ENCODE peak calls at places on chromosomes 2 and 18, in four cellular contexts. E is left ventricle myocardium inferior, U is psoas muscle, G is astrocyte. M is an unnamed sample.

GRCh38 chr18:47100214-47100831 is 50.0 kb downstream of the HDHD2 start:
- DNase-seq in U (peak; percentile 24), G (peak; percentile 41), E (peak; percentile 16), M (no peak)

GRCh38 chr2:8677646-8678592 is 3.9 kb upstream of the ID2 start:
- DNase-seq in G (peak; percentile 82), E (peak; percentile 53), U (peak; percentile 41), M (peak; percentile 68)

GRCh38 chr2:234447963-234448362 is 48.9 kb downstream of the ARL4C start:
- DNase-seq in U (no peak), G (no peak), E (no peak), M (no peak)

GRCh38 chr2:172339431-172340010 is 87.9 kb upstream of the ITGA6 start:
- DNase-seq in E (no peak), G (no peak), U (no peak), M (no peak)

GRCh38 chr2:199814845-199815211 is 36.2 kb downstream of the FTCDNL1 start:
- DNase-seq in U (no peak), G (no peak), E (no peak), M (no peak)

GRCh38 chr18:37482433-37482832 is 83.2 kb downstream of the CELF4 start:
- DNase-seq in G (no peak), E (no peak), U (no peak), M (no peak)

GRCh38 chr2:171579481-171579880 is 57.2 kb downstream of the CYBRD1 start:
- DNase-seq in U (no peak), E (no peak), G (no peak), M (no peak)

GRCh38 chr2:184611221-184612085 is 13.1 kb downstream of the ZNF804A start:
- DNase-seq in U (no peak), G (peak; percentile 4), E (no peak), M (no peak)

GRCh38 chr2:232689152-232689910 is 7.8 kb upstream of the GIGYF2 start:
- DNase-seq in U (peak; percentile 27), E (peak; percentile 65), G (peak; percentile 25), M (no peak)

GRCh38 chr18:72692086-72692485 is 147.9 kb upstream of the CBLN2 start:
- DNase-seq in G (no peak), U (no peak), E (no peak), M (no peak)

GRCh38 chr18:76391746-76392145 is 103.3 kb downstream of the ZNF516 start:
- DNase-seq in U (no peak), E (no peak), G (no peak), M (no peak)

GRCh38 chr18:30889582-30890301 is 152.8 kb downstream of the DSC3 start:
- DNase-seq in U (no peak), G (peak; percentile 4), E (no peak), M (no peak)

GRCh38 chr2:62266433-62267038 is 70.6 kb downstream of the B3GNT2 start:
- DNase-seq in G (peak; percentile 88), E (no peak), U (no peak), M (no peak)

GRCh38 chr2:43100883-43101662 is 125.3 kb downstream of the ZFP36L2 start:
- DNase-seq in U (peak; percentile 76), G (peak; percentile 64), E (peak; percentile 76), M (no peak)

GRCh38 chr2:31282634-31283033 is 48.7 kb downstream of the EHD3 start:
- DNase-seq in G (no peak), U (no peak), E (no peak), M (no peak)

GRCh38 chr2:192307530-192307929 is 112.8 kb upstream of the TMEFF2 start:
- DNase-seq in U (no peak), E (no peak), G (peak; percentile 18), M (no peak)

GRCh38 chr2:169005080-169005598 is 26.0 kb downstream of the ABCB11 start:
- DNase-seq in U (no peak), E (no peak), G (no peak), M (no peak)

GRCh38 chr2:88038263-88039105 is 17.1 kb downstream of the KRCC1 start:
- DNase-seq in E (no peak), G (peak; percentile 93), U (no peak), M (no peak)

GRCh38 chr2:226660524-226660923 is 139.1 kb downstream of the IRS1 start:
- DNase-seq in U (peak; percentile 47), G (peak; percentile 81), E (peak; percentile 24), M (no peak)

GRCh38 chr18:21361297-21361880 is 119.4 kb downstream of the GREB1L start:
- DNase-seq in U (no peak), G (no peak), E (no peak), M (no peak)

GRCh38 chr2:27705851-27706622 is 42.3 kb downstream of the SLC4A1AP start:
- DNase-seq in E (peak; percentile 55), U (peak; percentile 64), G (peak; percentile 100), M (peak; percentile 65)
- H3K4me3 ChIP-seq in E (no peak overlapping the region), U (no peak overlapping the region), G (no peak overlapping the region), M (no peak overlapping the region)

DNA sequence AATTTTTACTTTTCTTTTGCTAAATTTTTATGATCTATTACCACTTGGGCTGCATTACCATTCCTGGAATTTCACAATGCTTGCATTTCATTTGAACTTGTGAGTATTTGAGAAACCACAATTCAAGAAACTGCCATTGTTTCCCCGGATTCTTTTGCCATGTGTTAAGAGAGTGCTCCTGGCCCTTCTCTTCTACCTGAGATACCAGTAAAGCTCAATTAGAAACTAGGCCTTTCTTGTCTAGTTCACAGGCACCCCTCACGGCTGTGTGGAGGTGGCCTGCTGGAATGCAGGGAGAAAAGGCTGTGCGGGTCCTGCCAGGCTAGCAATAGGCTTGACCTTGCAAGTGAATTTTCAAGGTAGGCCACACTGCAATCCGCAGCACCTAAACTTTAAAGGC is 40.8 kb downstream of the ZEB2 start:
- DNase-seq in E (no peak), U (no peak), G (peak; percentile 88), M (no peak)
- H3K27ac ChIP-seq in E (peak overlapping the region; percentile 74), U (no peak overlapping the region), G (peak overlapping the region; percentile 41), M (no peak overlapping the region)

DNA sequence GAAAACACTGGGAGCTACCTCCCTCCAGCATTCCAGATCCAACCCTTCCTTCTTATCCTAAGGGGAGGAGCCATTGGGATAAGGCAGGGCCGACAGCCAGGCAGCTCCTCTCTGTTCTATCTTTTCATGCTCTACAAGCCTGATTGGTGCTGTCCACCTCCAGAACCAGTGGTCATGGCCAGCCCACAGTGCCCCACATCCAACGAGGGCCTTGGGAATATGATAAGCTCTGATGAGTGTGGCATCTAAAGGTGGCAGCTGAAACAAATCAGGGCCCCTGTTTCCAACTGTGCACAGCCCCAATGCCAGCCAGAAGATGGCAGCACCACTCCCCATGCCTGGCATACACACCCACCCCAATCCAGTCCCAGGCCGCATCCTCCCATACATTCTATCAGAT is 329.3 kb downstream of the C1D start:
- DNase-seq in G (no peak), E (no peak), U (no peak), M (peak; percentile 48)
- TF ChIP-seq CTCF in G (peak; percentile 26), E (peak; percentile 25), U (no peak), M (peak; percentile 52)

DNA sequence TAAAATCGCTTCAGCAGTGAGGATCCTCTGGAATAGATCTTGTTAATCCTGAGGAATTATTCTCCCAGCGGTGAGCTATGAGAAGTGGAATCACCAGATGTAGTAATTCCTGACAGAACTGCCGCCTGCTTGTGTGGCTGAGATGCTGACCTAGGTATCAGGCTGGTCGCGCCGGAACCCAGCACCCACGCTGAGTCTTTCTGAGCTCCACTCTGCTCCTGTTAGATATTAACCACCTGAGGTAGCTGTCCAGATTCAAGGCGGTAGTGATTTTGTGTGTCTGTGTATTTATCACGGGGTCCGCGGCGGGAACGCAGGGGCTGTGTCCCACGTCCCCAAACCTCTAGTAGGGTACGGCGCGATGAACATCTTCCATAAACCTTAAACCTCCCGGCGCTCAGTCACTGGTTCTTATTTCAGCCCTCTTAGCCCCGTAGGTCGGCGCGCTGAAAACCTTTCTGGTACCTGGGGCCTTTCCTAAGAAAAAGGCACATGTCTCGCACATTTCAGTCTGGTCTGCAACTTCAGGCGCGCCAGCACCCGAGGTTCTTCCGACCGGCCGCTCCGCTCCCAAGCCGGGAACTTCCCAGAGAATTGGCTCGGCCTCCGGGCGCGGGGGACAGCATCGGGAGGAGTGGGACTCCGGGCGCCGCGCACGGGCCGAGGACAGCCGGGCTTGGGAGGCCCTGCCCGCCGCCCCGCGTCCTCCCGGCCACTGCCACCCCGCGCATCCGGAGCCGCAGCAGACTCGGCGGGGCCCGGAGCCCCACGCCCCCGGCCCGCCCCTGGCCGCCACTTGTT is 542 bp upstream of the CNNM3 start:
- DNase-seq in G (peak; percentile 43), E (no peak), U (no peak), M (no peak)
- H3K4me3 ChIP-seq in G (peak overlapping the region; percentile 69), E (peak overlapping the region; percentile 90), U (peak overlapping the region; percentile 93), M (peak overlapping the region; percentile 84)

DNA sequence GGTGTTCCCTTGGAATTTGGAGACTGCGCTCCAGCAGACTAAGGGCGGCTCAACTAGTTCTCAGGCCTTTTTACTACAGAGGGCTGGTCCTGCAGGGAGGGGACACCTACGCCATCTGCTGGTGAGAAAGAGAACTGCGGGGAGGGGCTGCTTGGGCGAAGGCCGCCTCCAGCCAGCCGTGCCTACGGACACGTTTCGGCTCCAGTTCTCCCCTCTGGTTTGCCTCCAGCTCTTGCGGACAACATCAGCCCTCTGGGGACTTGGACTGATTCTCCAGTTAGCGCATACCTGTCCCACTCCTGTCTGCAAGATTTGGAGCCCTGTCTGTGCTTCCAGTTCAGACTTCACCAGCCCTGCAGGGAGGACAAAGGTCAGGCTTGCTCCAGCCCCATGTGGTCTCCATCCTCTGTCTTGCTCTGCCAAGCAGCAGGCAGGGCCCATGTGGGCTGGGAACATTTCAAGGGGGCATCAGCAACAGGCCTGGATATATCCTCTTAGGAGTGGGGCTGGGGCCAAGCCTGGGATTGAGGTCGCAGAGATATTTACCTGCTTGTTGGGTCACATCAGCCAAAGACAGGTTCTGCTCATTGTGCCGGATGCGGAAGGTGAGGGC is 10.3 kb downstream of the PTPRN start:
- DNase-seq in G (peak; percentile 17), U (peak; percentile 82), E (peak; percentile 86), M (peak; percentile 89)
- H3K27ac ChIP-seq in G (no peak overlapping the region), U (no peak overlapping the region), E (no peak overlapping the region), M (no peak overlapping the region)

DNA sequence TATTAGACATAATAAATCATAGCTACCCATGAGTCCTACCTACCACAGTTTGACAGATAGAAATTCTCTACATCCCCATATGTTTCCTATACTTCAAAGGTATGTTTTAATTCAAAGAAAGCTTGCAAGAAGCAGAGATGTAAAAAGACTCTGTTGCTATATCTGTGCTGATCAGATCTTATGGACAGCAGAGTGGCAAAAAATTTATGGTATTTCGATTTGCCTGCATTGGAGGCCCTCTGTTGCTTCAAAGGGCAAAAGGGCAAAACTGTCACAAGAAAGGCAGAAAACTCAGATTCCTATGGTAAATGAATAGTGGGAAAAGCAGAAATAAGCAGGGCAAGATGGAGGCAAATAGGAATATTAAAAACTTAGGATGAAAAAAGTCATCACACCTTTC is 447.8 kb upstream of the SPHKAP start:
- DNase-seq in U (no peak), E (no peak), G (no peak), M (no peak)
- TF ChIP-seq CTCF in U (no peak), E (no peak), G (no peak), M (no peak)